ENCODE peak calls at places on chromosome 16, in six cellular contexts. One of them, this sample, is unnamed.

GRCh38 chr16:83300326-83300725 is 507.5 kb upstream of the HSBP1 start:
- DNase-seq in RWPE1: no peak
- DNase-seq in MM.1S: no peak
- DNase-seq in Peyer's patch: no peak
- DNase-seq in IMR-90: no peak
- DNase-seq in upper lobe of right lung: no peak
- DNase-seq in this sample: no peak

GRCh38 chr16:29662729-29663019 is 373 bp upstream of the SPN start:
- DNase-seq in upper lobe of right lung: peak; percentile 67
- DNase-seq in IMR-90: no peak
- DNase-seq in Peyer's patch: peak; percentile 80
- DNase-seq in RWPE1: no peak
- DNase-seq in MM.1S: no peak
- DNase-seq in this sample: no peak

GRCh38 chr16:50740747-50741146 is 1.1 kb upstream of the CYLD start:
- DNase-seq in RWPE1: no peak
- DNase-seq in MM.1S: no peak
- DNase-seq in upper lobe of right lung: no peak
- DNase-seq in Peyer's patch: no peak
- DNase-seq in IMR-90: no peak
- DNase-seq in this sample: no peak

GRCh38 chr16:81254919-81255526 is 16.5 kb downstream of the BCO1 start:
- DNase-seq in RWPE1: no peak
- DNase-seq in IMR-90: no peak
- DNase-seq in upper lobe of right lung: no peak
- DNase-seq in MM.1S: no peak
- DNase-seq in Peyer's patch: no peak
- DNase-seq in this sample: no peak

GRCh38 chr16:79042886-79043285 is 557.7 kb downstream of the MAF start:
- DNase-seq in upper lobe of right lung: no peak
- DNase-seq in MM.1S: peak; percentile 82
- DNase-seq in IMR-90: no peak
- DNase-seq in Peyer's patch: no peak
- DNase-seq in RWPE1: no peak
- DNase-seq in this sample: no peak

GRCh38 chr16:64459402-64459801 is 662.5 kb downstream of the CDH11 start:
- DNase-seq in RWPE1: no peak
- DNase-seq in upper lobe of right lung: no peak
- DNase-seq in Peyer's patch: no peak
- DNase-seq in MM.1S: no peak
- DNase-seq in IMR-90: no peak
- DNase-seq in this sample: no peak

GRCh38 chr16:57846078-57846697 is 43.9 kb upstream of the KIFC3 start:
- DNase-seq in IMR-90: no peak
- DNase-seq in RWPE1: no peak
- DNase-seq in Peyer's patch: peak; percentile 31
- DNase-seq in upper lobe of right lung: no peak
- DNase-seq in MM.1S: peak; percentile 87
- DNase-seq in this sample: no peak

GRCh38 chr16:4850211-4850610 is 2.9 kb downstream of the UBN1 start:
- DNase-seq in RWPE1: no peak
- DNase-seq in upper lobe of right lung: no peak
- DNase-seq in Peyer's patch: no peak
- DNase-seq in IMR-90: peak; percentile 6
- DNase-seq in MM.1S: no peak
- DNase-seq in this sample: no peak

GRCh38 chr16:80008857-80009256 is 408.3 kb upstream of the MAF start:
- DNase-seq in MM.1S: no peak
- DNase-seq in IMR-90: no peak
- DNase-seq in Peyer's patch: no peak
- DNase-seq in upper lobe of right lung: no peak
- DNase-seq in RWPE1: no peak
- DNase-seq in this sample: no peak

GRCh38 chr16:73192227-73192894 is 144.4 kb upstream of the ZFHX3 start:
- DNase-seq in Peyer's patch: no peak
- DNase-seq in IMR-90: no peak
- DNase-seq in MM.1S: no peak
- DNase-seq in upper lobe of right lung: no peak
- DNase-seq in RWPE1: no peak
- DNase-seq in this sample: no peak

GRCh38 chr16:2899564-2900072 is 12.1 kb upstream of the FLYWCH1 start:
- DNase-seq in MM.1S: no peak
- DNase-seq in upper lobe of right lung: no peak
- DNase-seq in IMR-90: no peak
- DNase-seq in Peyer's patch: no peak
- DNase-seq in RWPE1: no peak
- DNase-seq in this sample: no peak

DNA sequence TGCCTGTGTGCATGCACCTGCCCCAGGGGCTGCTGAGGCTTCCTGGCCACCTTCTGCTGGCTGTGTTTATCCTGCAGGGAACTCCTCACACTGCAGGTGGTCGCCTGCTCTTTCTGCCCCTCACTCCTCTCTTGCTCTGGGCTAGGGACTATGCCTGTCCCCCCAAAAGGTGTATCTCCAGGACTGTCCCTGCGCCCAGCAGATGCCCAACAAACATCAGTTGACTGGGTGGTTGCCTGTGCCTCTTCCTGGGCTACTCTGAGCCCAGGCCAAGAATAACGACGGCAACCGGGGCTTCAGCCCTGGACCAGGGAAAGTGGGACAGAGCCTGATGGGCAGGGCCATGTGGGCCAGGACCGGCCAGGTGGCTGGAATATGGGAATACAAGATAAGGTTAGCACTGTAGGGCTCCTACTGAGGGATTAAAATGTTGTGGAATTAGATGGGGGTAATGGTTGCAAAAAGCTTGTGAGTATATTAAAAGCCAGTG is 55.4 kb downstream of the VAC14 start:
- DNase-seq in IMR-90: no peak
- DNase-seq in MM.1S: no peak
- DNase-seq in Peyer's patch: no peak
- DNase-seq in RWPE1: no peak
- DNase-seq in upper lobe of right lung: no peak
- DNase-seq in this sample: no peak
- H3K27ac ChIP-seq in IMR-90: peak overlapping the region; percentile 90
- H3K27ac ChIP-seq in MM.1S: no peak overlapping the region
- H3K27ac ChIP-seq in Peyer's patch: peak overlapping the region; percentile 77
- H3K27ac ChIP-seq in RWPE1: peak overlapping the region; percentile 95
- H3K27ac ChIP-seq in upper lobe of right lung: peak overlapping the region; percentile 86
- H3K27ac ChIP-seq in this sample: peak overlapping the region; percentile 89

DNA sequence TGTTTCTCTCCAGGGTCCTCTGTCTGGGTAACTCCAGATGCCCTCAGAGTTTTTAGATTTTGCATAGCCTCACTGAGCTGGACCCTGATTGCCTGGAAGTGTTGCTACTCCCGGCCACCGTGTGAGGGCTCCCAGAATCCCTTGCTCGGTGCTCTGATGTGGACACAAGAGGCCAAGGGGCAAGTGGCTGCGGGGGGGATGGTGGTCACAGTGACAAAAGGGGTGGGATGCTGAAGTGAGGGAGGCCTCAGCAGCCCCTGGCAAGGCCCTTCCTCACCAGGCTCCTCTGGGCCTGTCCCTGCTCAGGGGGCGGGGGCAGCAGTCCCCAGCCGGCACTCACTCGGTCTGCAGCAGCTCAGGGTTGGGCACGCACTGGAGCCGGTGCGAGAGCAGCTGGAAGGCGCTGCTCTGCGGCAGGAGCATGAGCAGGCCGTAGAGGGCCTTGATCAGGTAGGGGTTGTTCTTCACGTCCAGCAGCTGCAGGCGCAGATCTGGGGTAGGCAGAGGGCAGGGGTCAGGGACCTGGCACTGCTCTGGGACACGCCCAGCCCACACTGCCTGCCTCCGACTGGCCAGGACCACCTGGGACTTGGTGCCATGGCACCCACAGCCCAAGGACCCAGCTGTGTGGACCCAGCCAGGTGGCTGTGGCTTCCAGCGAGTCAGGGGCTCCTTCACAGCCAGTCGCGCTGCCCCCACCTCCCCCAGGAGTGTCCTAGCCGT is 6.8 kb upstream of the MTSS2 start:
- DNase-seq in RWPE1: no peak
- DNase-seq in MM.1S: no peak
- DNase-seq in upper lobe of right lung: no peak
- DNase-seq in IMR-90: no peak
- DNase-seq in Peyer's patch: no peak
- DNase-seq in this sample: no peak
- H3K27ac ChIP-seq in RWPE1: peak overlapping the region; percentile 100
- H3K27ac ChIP-seq in MM.1S: no peak overlapping the region
- H3K27ac ChIP-seq in upper lobe of right lung: peak overlapping the region; percentile 89
- H3K27ac ChIP-seq in IMR-90: peak overlapping the region; percentile 87
- H3K27ac ChIP-seq in Peyer's patch: peak overlapping the region; percentile 84
- H3K27ac ChIP-seq in this sample: peak overlapping the region; percentile 89

GRCh38 chr16:27287887-27288286 is 19.3 kb upstream of the NSMCE1 start:
- DNase-seq in IMR-90: no peak
- DNase-seq in upper lobe of right lung: no peak
- DNase-seq in RWPE1: no peak
- DNase-seq in Peyer's patch: no peak
- DNase-seq in MM.1S: no peak
- DNase-seq in this sample: no peak

GRCh38 chr16:27286446-27286845 is 17.9 kb upstream of the NSMCE1 start:
- DNase-seq in upper lobe of right lung: no peak
- DNase-seq in RWPE1: peak; percentile 92
- DNase-seq in MM.1S: no peak
- DNase-seq in Peyer's patch: no peak
- DNase-seq in IMR-90: peak; percentile 97
- DNase-seq in this sample: peak; percentile 84

GRCh38 chr16:27285676-27286196 is 17.2 kb upstream of the NSMCE1 start:
- DNase-seq in Peyer's patch: peak; percentile 52
- DNase-seq in RWPE1: no peak
- DNase-seq in IMR-90: no peak
- DNase-seq in upper lobe of right lung: no peak
- DNase-seq in MM.1S: no peak
- DNase-seq in this sample: no peak

GRCh38 chr16:27287051-27287811 is 18.7 kb upstream of the NSMCE1 start:
- DNase-seq in MM.1S: no peak
- DNase-seq in Peyer's patch: no peak
- DNase-seq in RWPE1: no peak
- DNase-seq in IMR-90: no peak
- DNase-seq in upper lobe of right lung: no peak
- DNase-seq in this sample: no peak

GRCh38 chr16:27284865-27285675 is 16.5 kb upstream of the NSMCE1 start:
- DNase-seq in IMR-90: no peak
- DNase-seq in RWPE1: no peak
- DNase-seq in Peyer's patch: no peak
- DNase-seq in MM.1S: no peak
- DNase-seq in upper lobe of right lung: no peak
- DNase-seq in this sample: no peak
- H3K27ac ChIP-seq in IMR-90: no peak overlapping the region
- H3K27ac ChIP-seq in RWPE1: peak overlapping the region; percentile 78
- H3K27ac ChIP-seq in Peyer's patch: no peak overlapping the region
- H3K27ac ChIP-seq in MM.1S: no peak overlapping the region
- H3K27ac ChIP-seq in upper lobe of right lung: no peak overlapping the region
- H3K27ac ChIP-seq in this sample: no peak overlapping the region

GRCh38 chr16:15691046-15691445 is 41.0 kb downstream of the NDE1 start:
- DNase-seq in RWPE1: no peak
- DNase-seq in IMR-90: no peak
- DNase-seq in MM.1S: no peak
- DNase-seq in upper lobe of right lung: no peak
- DNase-seq in Peyer's patch: no peak
- DNase-seq in this sample: no peak

GRCh38 chr16:15682105-15682570 is 32.1 kb downstream of the NDE1 start:
- DNase-seq in RWPE1: peak; percentile 50
- DNase-seq in IMR-90: peak; percentile 84
- DNase-seq in MM.1S: no peak
- DNase-seq in upper lobe of right lung: no peak
- DNase-seq in Peyer's patch: no peak
- DNase-seq in this sample: peak; percentile 66

GRCh38 chr16:15689290-15689689 is 39.2 kb downstream of the NDE1 start:
- DNase-seq in Peyer's patch: no peak
- DNase-seq in MM.1S: no peak
- DNase-seq in RWPE1: no peak
- DNase-seq in upper lobe of right lung: no peak
- DNase-seq in IMR-90: peak; percentile 49
- DNase-seq in this sample: no peak

GRCh38 chr16:15690296-15690695 is 40.3 kb downstream of the NDE1 start:
- DNase-seq in RWPE1: no peak
- DNase-seq in upper lobe of right lung: no peak
- DNase-seq in IMR-90: peak; percentile 61
- DNase-seq in Peyer's patch: no peak
- DNase-seq in MM.1S: no peak
- DNase-seq in this sample: peak; percentile 59

GRCh38 chr16:15686287-15686686 is 36.2 kb downstream of the NDE1 start:
- DNase-seq in IMR-90: no peak
- DNase-seq in MM.1S: no peak
- DNase-seq in Peyer's patch: no peak
- DNase-seq in upper lobe of right lung: no peak
- DNase-seq in RWPE1: no peak
- DNase-seq in this sample: no peak
- H3K27ac ChIP-seq in IMR-90: no peak overlapping the region
- H3K27ac ChIP-seq in MM.1S: no peak overlapping the region
- H3K27ac ChIP-seq in Peyer's patch: no peak overlapping the region
- H3K27ac ChIP-seq in upper lobe of right lung: no peak overlapping the region
- H3K27ac ChIP-seq in RWPE1: no peak overlapping the region
- H3K27ac ChIP-seq in this sample: no peak overlapping the region

DNA sequence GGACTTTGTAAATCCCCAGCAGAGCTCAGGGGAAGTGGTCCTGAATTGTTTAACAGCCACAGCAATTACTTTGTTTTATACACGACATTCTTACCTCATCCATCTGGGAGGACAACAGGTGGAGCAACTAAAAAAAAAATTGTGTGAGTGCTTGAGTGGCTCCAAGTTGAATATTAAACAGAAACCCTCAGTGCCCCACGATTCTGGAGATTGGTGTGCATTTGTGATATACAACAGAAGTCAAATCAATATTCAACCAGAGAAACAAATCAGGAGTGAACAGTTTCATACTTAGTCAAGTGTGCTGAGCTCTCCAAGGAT is 204.8 kb downstream of the HAPSTR1 start:
- DNase-seq in MM.1S: no peak
- DNase-seq in Peyer's patch: no peak
- DNase-seq in upper lobe of right lung: no peak
- DNase-seq in RWPE1: no peak
- DNase-seq in IMR-90: no peak
- DNase-seq in this sample: no peak
- H3K27ac ChIP-seq in MM.1S: no peak overlapping the region
- H3K27ac ChIP-seq in Peyer's patch: no peak overlapping the region
- H3K27ac ChIP-seq in upper lobe of right lung: no peak overlapping the region
- H3K27ac ChIP-seq in RWPE1: no peak overlapping the region
- H3K27ac ChIP-seq in IMR-90: no peak overlapping the region
- H3K27ac ChIP-seq in this sample: no peak overlapping the region